ENCODE peak calls at places on chromosomes 4 and X, in ten cellular contexts. K, X, M, G, Y, E, U, J, L and F are unnamed samples.

GRCh38 chrX:136636121-136636520 is 11.8 kb upstream of the CD40LG start:
- DNase-seq in K (no peak), X (no peak), M (no peak), G (no peak), Y (no peak), E (no peak), U (no peak), J (no peak), L (no peak), F (no peak)

GRCh38 chrX:30215357-30215843 is at the start of gene MAGEB2:
- DNase-seq in K (no peak), X (no peak), M (no peak), G (no peak), Y (no peak), E (no peak), U (no peak), J (no peak), L (no peak), F (no peak)

GRCh38 chr4:29051381-29051965 is 1668.7 kb upstream of the PCDH7 start:
- DNase-seq in K (no peak), X (no peak), M (no peak), G (no peak), Y (no peak), E (no peak), U (no peak), J (no peak), L (no peak), F (no peak)

GRCh38 chrX:71618303-71618721 is at the start of gene CXCR3:
- DNase-seq in K (peak), X (no peak), M (no peak), G (peak), Y (no peak), E (no peak), U (no peak), J (no peak), L (peak), F (peak)

GRCh38 chr4:91681544-91681943 is 622.2 kb upstream of the GRID2 start:
- DNase-seq in K (no peak), X (no peak), M (no peak), G (no peak), Y (no peak), E (no peak), U (no peak), J (no peak), L (no peak), F (no peak)

GRCh38 chr4:134585972-134586371 is 384.4 kb upstream of the PABPC4L start:
- DNase-seq in K (no peak), X (no peak), M (peak), G (no peak), Y (no peak), E (no peak), U (no peak), J (no peak), L (no peak), F (no peak)

GRCh38 chr4:2350982-2351381 is 67.5 kb downstream of the ZFYVE28 start:
- DNase-seq in K (no peak), X (no peak), M (no peak), G (no peak), Y (no peak), E (no peak), U (no peak), J (peak), L (no peak), F (no peak)

GRCh38 chr4:101128473-101128872 is 218.9 kb downstream of the PPP3CA start:
- DNase-seq in K (no peak), X (no peak), M (no peak), G (no peak), Y (no peak), E (no peak), U (no peak), J (no peak), L (no peak), F (no peak)

GRCh38 chr4:64014647-64015046 is 394.6 kb downstream of the TECRL start:
- DNase-seq in K (no peak), X (no peak), M (no peak), G (no peak), Y (no peak), E (no peak), U (no peak), J (no peak), L (no peak), F (no peak)

GRCh38 chr4:140095694-140096482 is 58.1 kb downstream of the MAML3 start:
- DNase-seq in K (peak), X (peak), M (peak), G (peak), Y (peak), E (no peak), U (no peak), J (no peak), L (peak), F (peak)

GRCh38 chr4:184733654-184734524 is at the start of gene CENPU:
- DNase-seq in K (peak), X (peak), M (peak), G (peak), Y (peak), E (peak), U (peak), J (peak), L (peak), F (peak)

GRCh38 chr4:112898357-112899141 is 150.9 kb upstream of the ANK2 start:
- DNase-seq in K (no peak), X (no peak), M (no peak), G (no peak), Y (no peak), E (no peak), U (peak), J (no peak), L (no peak), F (no peak)

GRCh38 chrX:143635915-143636314 is at the start of gene SLITRK4:
- DNase-seq in K (no peak), X (no peak), M (no peak), G (no peak), Y (no peak), E (peak), U (no peak), J (no peak), L (no peak), F (no peak)

GRCh38 chrX:13469963-13470679 is 99.3 kb upstream of the EGFL6 start:
- DNase-seq in K (no peak), X (no peak), M (peak), G (no peak), Y (peak), E (no peak), U (peak), J (no peak), L (no peak), F (no peak)

GRCh38 chr4:139853309-139853708 is 187.7 kb downstream of the MGST2 start:
- DNase-seq in K (no peak), X (no peak), M (no peak), G (no peak), Y (no peak), E (no peak), U (no peak), J (no peak), L (no peak), F (no peak)

GRCh38 chr4:174198396-174199179 is 84.9 kb downstream of the FBXO8 start:
- DNase-seq in K (no peak), X (peak), M (no peak), G (no peak), Y (peak), E (no peak), U (no peak), J (no peak), L (no peak), F (no peak)

GRCh38 chrX:39816871-39817731 is 280.7 kb downstream of the BCOR start:
- DNase-seq in K (no peak), X (no peak), M (no peak), G (no peak), Y (peak), E (peak), U (no peak), J (no peak), L (no peak), F (no peak)

GRCh38 chr4:101183658-101184373 is 163.5 kb downstream of the PPP3CA start:
- DNase-seq in K (no peak), X (no peak), M (no peak), G (no peak), Y (peak), E (no peak), U (no peak), J (no peak), L (no peak), F (no peak)

GRCh38 chrX:149631293-149632165 is at the start of gene TMEM185A:
- DNase-seq in K (peak), X (no peak), M (no peak), G (peak), Y (peak), E (peak), U (no peak), J (peak), L (peak), F (peak)